ENCODE peak calls at places on chromosomes 1 and 21, in ten cellular contexts. O is IMR-90, W is adrenal gland, P is spleen, G is tibial nerve, E is transverse colon, N is ovary, L is suprapubic skin, A is HCT116, Y is sigmoid colon. M is an unnamed sample.

GRCh38 chr1:179058343-179059184 is 23.3 kb upstream of the TOR3A start:
- DNase-seq in O (no peak), W (no peak), P (no peak), G (no peak), E (no peak), N (no peak), L (no peak), A (no peak), Y (no peak), M (no peak)

GRCh38 chr1:67149179-67149770 is 14.5 kb upstream of the C1orf141 start:
- DNase-seq in O (peak; percentile 82), W (peak; percentile 85), P (peak; percentile 77), G (peak; percentile 20), E (peak; percentile 78), N (peak; percentile 62), L (no peak), A (peak; percentile 74), Y (peak; percentile 82), M (peak; percentile 52)

GRCh38 chr21:44617071-44617501 is 5.2 kb downstream of the KRTAP10-8 start:
- DNase-seq in O (no peak), W (no peak), P (no peak), G (no peak), E (no peak), N (no peak), L (no peak), A (no peak), Y (peak; percentile 55), M (no peak)

GRCh38 chr1:178633068-178633467 is 92.0 kb upstream of the RALGPS2 start:
- DNase-seq in O (peak; percentile 95), W (no peak), P (no peak), G (no peak), E (no peak), N (no peak), L (no peak), A (no peak), Y (no peak), M (no peak)

GRCh38 chr1:115215110-115215509 is 122.9 kb downstream of the NGF start:
- DNase-seq in O (no peak), W (no peak), P (no peak), G (no peak), E (no peak), N (no peak), L (no peak), A (no peak), Y (no peak), M (no peak)

GRCh38 chr1:41380979-41381690 is 19.9 kb downstream of the FOXO6 start:
- DNase-seq in O (no peak), W (peak; percentile 84), P (no peak), G (no peak), E (no peak), N (peak; percentile 91), L (no peak), A (peak; percentile 18), Y (peak; percentile 90), M (peak; percentile 80)

GRCh38 chr1:2415801-2416208 is 3.4 kb upstream of the PEX10 start:
- DNase-seq in O (no peak), W (no peak), P (peak; percentile 89), G (no peak), E (peak; percentile 74), N (no peak), L (no peak), A (no peak), Y (no peak), M (no peak)

GRCh38 chr1:116567790-116568667 is 2.8 kb downstream of the CD58 start:
- DNase-seq in O (no peak), W (no peak), P (no peak), G (no peak), E (no peak), N (no peak), L (no peak), A (no peak), Y (no peak), M (no peak)

GRCh38 chr1:34034029-34034428 is 131.0 kb downstream of the CSMD2 start:
- DNase-seq in O (no peak), W (no peak), P (no peak), G (no peak), E (no peak), N (no peak), L (peak; percentile 8), A (no peak), Y (no peak), M (no peak)

GRCh38 chr1:154481058-154481457 is 21.0 kb upstream of the TDRD10 start:
- DNase-seq in O (no peak), W (no peak), P (no peak), G (no peak), E (no peak), N (no peak), L (peak; percentile 16), A (no peak), Y (no peak), M (no peak)

GRCh38 chr1:232643227-232643626 is 13.3 kb upstream of the SIPA1L2 start:
- DNase-seq in O (peak; percentile 9), W (no peak), P (no peak), G (no peak), E (no peak), N (no peak), L (no peak), A (no peak), Y (no peak), M (no peak)

GRCh38 chr1:59058681-59059441 is 238.0 kb upstream of the FGGY start:
- DNase-seq in O (no peak), W (no peak), P (no peak), G (no peak), E (no peak), N (no peak), L (no peak), A (no peak), Y (no peak), M (no peak)

GRCh38 chr1:59063501-59063900 is 233.4 kb upstream of the FGGY start:
- DNase-seq in O (no peak), W (no peak), P (no peak), G (no peak), E (no peak), N (no peak), L (no peak), A (no peak), Y (no peak), M (no peak)

GRCh38 chr1:59064592-59064991 is 232.3 kb upstream of the FGGY start:
- DNase-seq in O (no peak), W (no peak), P (no peak), G (no peak), E (no peak), N (no peak), L (no peak), A (no peak), Y (no peak), M (no peak)

GRCh38 chr1:59062743-59063142 is 234.2 kb upstream of the FGGY start:
- DNase-seq in O (peak; percentile 76), W (peak; percentile 73), P (no peak), G (no peak), E (peak; percentile 26), N (no peak), L (no peak), A (no peak), Y (peak; percentile 68), M (peak; percentile 53)

GRCh38 chr1:59061876-59062275 is 235.0 kb upstream of the FGGY start:
- DNase-seq in O (peak; percentile 90), W (peak; percentile 79), P (no peak), G (peak; percentile 49), E (peak; percentile 38), N (peak; percentile 29), L (peak; percentile 90), A (peak; percentile 32), Y (peak; percentile 90), M (peak; percentile 80)
- TF ChIP-seq POLR2A in O (no peak), W (peak; percentile 60), P (peak; percentile 13), G (peak; percentile 76), E (peak; percentile 41), N (peak; percentile 37), L (peak; percentile 45), A (no peak), Y (peak; percentile 51), M (peak; percentile 43)

DNA sequence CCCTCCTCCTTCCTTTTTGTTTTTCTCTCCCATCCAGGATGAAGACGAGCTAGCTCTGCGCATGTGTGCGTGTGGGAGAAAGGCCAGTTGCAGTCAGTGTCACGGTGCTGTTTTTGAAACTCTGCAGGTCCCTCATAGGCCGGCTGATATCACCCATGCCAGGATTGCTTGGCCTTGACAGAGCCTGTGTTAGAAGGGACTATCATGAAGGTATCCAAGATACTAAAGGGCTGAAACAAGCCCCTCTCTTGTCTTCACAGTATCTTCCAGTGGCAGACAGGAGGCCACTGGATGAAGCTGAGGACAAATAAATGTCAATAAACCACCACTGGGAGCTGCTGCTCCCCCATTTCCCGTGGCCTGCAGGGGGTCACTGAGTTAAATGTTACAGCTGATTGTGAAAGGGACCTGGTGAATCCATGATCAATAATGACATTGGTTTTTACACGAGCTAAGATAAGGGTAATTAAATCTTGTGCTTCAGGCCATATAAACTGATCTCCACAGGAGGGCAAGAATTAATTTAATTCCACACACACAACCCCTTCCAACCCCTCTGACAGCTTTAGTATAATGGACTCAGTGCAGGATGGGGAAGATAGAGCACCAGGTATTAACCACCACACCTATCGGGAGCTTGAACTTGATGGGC is 64.6 kb upstream of the TARBP1 start:
- DNase-seq in O (no peak), W (peak; percentile 85), P (no peak), G (no peak), E (peak; percentile 30), N (peak; percentile 73), L (no peak), A (no peak), Y (peak; percentile 95), M (peak; percentile 78)
- TF ChIP-seq CTCF in O (no peak), W (peak; percentile 20), P (no peak), G (no peak), E (no peak), N (peak; percentile 18), L (no peak), A (no peak), Y (peak; percentile 43), M (no peak)

GRCh38 chr1:111199881-111200801 is at the start of gene DENND2D:
- DNase-seq in O (no peak), W (peak; percentile 89), P (peak; percentile 86), G (no peak), E (peak; percentile 71), N (no peak), L (no peak), A (no peak), Y (peak; percentile 74), M (no peak)
- H3K4me3 ChIP-seq in O (no peak within 1 kb of the TSS), W (no peak within 1 kb of the TSS), P (peak within 1 kb of the TSS; percentile 54), G (peak within 1 kb of the TSS; percentile 29), E (no peak within 1 kb of the TSS), N (no peak within 1 kb of the TSS), L (peak within 1 kb of the TSS; percentile 34), A (no peak within 1 kb of the TSS), Y (peak within 1 kb of the TSS; percentile 26), M (no peak within 1 kb of the TSS)

DNA sequence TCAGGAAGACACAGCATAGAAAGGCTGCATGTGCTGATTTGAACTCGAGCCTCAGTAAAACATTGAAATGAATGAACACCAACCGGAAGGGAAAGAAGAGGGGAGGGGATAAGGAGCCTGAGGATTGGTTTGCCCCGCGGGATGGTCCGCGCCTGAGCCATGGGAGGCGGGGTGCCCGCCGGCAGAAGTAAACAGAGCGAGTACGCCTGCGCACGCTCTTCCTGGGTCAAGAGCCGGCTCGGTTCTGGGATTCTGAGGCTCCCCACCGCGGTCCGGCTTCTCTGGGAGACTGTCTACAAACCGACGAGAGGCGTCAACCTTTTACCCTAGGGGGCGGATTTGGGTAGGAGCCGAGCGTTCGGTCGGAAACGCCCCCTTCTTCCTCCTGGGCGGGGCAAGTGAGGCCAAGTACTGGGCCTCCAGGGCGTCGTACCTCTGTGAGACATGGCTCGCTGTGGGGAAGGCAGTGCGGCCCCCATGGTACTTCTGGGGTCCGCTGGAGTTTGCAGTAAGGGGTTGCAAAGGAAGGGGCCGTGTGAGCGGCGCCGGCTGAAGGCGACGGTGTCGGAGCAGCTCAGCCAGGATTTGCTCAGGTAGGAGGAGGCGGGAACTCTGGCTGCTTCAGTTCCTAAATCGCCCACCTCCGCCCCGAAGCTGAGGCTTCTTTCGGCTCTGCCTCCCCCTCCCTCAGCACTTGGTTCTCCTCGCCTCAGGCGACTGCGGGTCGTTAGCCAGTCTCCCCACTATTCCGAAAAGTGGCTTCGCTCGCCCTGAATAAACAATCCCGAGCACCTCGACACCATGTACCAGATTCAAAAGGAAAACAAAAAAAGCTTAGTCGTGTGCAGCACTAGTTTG is at the start of gene BTBD8:
- DNase-seq in O (peak; percentile 71), W (peak; percentile 93), P (peak; percentile 95), G (peak; percentile 54), E (peak; percentile 87), N (peak; percentile 90), L (peak; percentile 90), A (peak; percentile 66), Y (peak; percentile 93), M (peak; percentile 87)
- TF ChIP-seq POLR2A in O (no peak), W (peak; percentile 74), P (peak; percentile 19), G (peak; percentile 43), E (peak; percentile 56), N (peak; percentile 59), L (no peak), A (peak; percentile 74), Y (no peak), M (peak; percentile 65)